ENCODE peak calls at places on chromosomes 4 and X, in seven cellular contexts. I is Kasumi-1; R is psoas muscle; F is A172; B is fibroblast of mammary gland; D is naive thymus-derived CD8-positive, alpha-beta T cell; C is upper lobe of right lung. K is an unnamed sample.

GRCh38 chrX:38750551-38750950 is 50.7 kb upstream of the MID1IP1 start:
- DNase-seq in I (no peak), R (no peak), F (no peak), B (no peak), D (no peak), C (no peak), K (no peak)

GRCh38 chr4:138938371-138938699 is 77.2 kb upstream of the NOCT start:
- DNase-seq in I (peak), R (no peak), F (peak), B (peak), D (no peak), C (no peak), K (peak)

GRCh38 chr4:19224820-19225219 is 1026.9 kb upstream of the SLIT2 start:
- DNase-seq in I (peak), R (no peak), F (peak), B (peak), D (no peak), C (no peak), K (peak)

GRCh38 chr4:150818129-150818528 is 197.0 kb downstream of the LRBA start:
- DNase-seq in I (no peak), R (no peak), F (no peak), B (no peak), D (no peak), C (no peak), K (no peak)

GRCh38 chrX:29890004-29890403 is 325.4 kb upstream of the MAGEB2 start:
- DNase-seq in I (no peak), R (no peak), F (no peak), B (no peak), D (no peak), C (no peak), K (no peak)

GRCh38 chr4:184237612-184238011 is 19.9 kb upstream of the ENPP6 start:
- DNase-seq in I (no peak), R (no peak), F (peak), B (peak), D (no peak), C (no peak), K (peak)

GRCh38 chr4:133379681-133380438 is 230.8 kb downstream of the PCDH10 start:
- DNase-seq in I (no peak), R (no peak), F (no peak), B (no peak), D (no peak), C (no peak), K (no peak)

GRCh38 chr4:86968477-86969015 is 33.7 kb downstream of the AFF1 start:
- DNase-seq in I (no peak), R (no peak), F (no peak), B (no peak), D (no peak), C (no peak), K (no peak)

GRCh38 chr4:111960241-111960667 is 185.0 kb upstream of the FAM241A start:
- DNase-seq in I (no peak), R (no peak), F (peak), B (peak), D (no peak), C (no peak), K (no peak)

GRCh38 chrX:31227250-31227649 is 155.4 kb upstream of the FTHL17 start:
- DNase-seq in I (no peak), R (no peak), F (no peak), B (peak), D (no peak), C (no peak), K (no peak)

GRCh38 chrX:9495496-9495895 is 30.6 kb downstream of the TBL1X start:
- DNase-seq in I (no peak), R (no peak), F (no peak), B (no peak), D (no peak), C (no peak), K (no peak)

GRCh38 chrX:47751670-47752069 is 85.0 kb upstream of the ZNF81 start:
- DNase-seq in I (no peak), R (no peak), F (peak), B (peak), D (peak), C (peak), K (peak)

GRCh38 chr4:156894234-156894633 is 77.4 kb downstream of the PDGFC start:
- DNase-seq in I (no peak), R (no peak), F (no peak), B (no peak), D (no peak), C (no peak), K (no peak)

GRCh38 chr4:149754526-149754925 is 61.1 kb downstream of the IQCM start:
- DNase-seq in I (no peak), R (no peak), F (peak), B (peak), D (no peak), C (no peak), K (no peak)

GRCh38 chr4:38983756-38984647 is 48.2 kb downstream of the TMEM156 start:
- DNase-seq in I (no peak), R (no peak), F (no peak), B (peak), D (no peak), C (no peak), K (no peak)

GRCh38 chr4:112060212-112060611 is 85.0 kb upstream of the FAM241A start:
- DNase-seq in I (peak), R (no peak), F (peak), B (peak), D (no peak), C (no peak), K (peak)

GRCh38 chrX:136691028-136691809 is 43.3 kb downstream of the CD40LG start:
- DNase-seq in I (no peak), R (no peak), F (no peak), B (no peak), D (peak), C (no peak), K (peak)

GRCh38 chr4:88352062-88352461 is 26.6 kb upstream of the HERC6 start:
- DNase-seq in I (no peak), R (no peak), F (peak), B (peak), D (no peak), C (no peak), K (no peak)

GRCh38 chr4:99473131-99473530 is 37.7 kb upstream of the C4orf17 start:
- DNase-seq in I (no peak), R (no peak), F (no peak), B (peak), D (no peak), C (no peak), K (no peak)

GRCh38 chr4:1187182-1187581 is 14.8 kb upstream of the SPON2 start:
- DNase-seq in I (no peak), R (no peak), F (no peak), B (no peak), D (peak), C (no peak), K (no peak)

GRCh38 chrX:152946681-152947080 is 47.2 kb downstream of the PNMA5 start:
- DNase-seq in I (no peak), R (no peak), F (no peak), B (no peak), D (no peak), C (no peak), K (no peak)